ENCODE peak calls at places on chromosomes 4 and X, in six cellular contexts. One of them, this sample, is unnamed. For H3K27me3, the result is how much of the 10 kb centered on the place peaks cover.

GRCh38 chrX:44228621-44229020 is 114.9 kb downstream of the EFHC2 start:
- DNase-seq in K562: no peak
- DNase-seq in H9: no peak
- DNase-seq in HCT116: no peak
- DNase-seq in neural progenitor cell: no peak
- DNase-seq in IMR-90: no peak
- DNase-seq in this sample: no peak

GRCh38 chr4:94506822-94507221 is 55.1 kb downstream of the PDLIM5 start:
- DNase-seq in K562: no peak
- DNase-seq in H9: no peak
- DNase-seq in HCT116: no peak
- DNase-seq in neural progenitor cell: no peak
- DNase-seq in IMR-90: no peak
- DNase-seq in this sample: no peak

GRCh38 chrX:78964598-78964997 is 19.4 kb downstream of the P2RY10 start:
- DNase-seq in K562: no peak
- DNase-seq in H9: no peak
- DNase-seq in HCT116: no peak
- DNase-seq in neural progenitor cell: no peak
- DNase-seq in IMR-90: no peak
- DNase-seq in this sample: no peak

GRCh38 chrX:154775611-154776349 is 13.1 kb downstream of the DKC1 start:
- DNase-seq in K562: no peak
- DNase-seq in H9: no peak
- DNase-seq in HCT116: no peak
- DNase-seq in neural progenitor cell: no peak
- DNase-seq in IMR-90: peak
- DNase-seq in this sample: peak

GRCh38 chr4:95693594-95693993 is 144.8 kb upstream of the UNC5C start:
- DNase-seq in K562: no peak
- DNase-seq in H9: peak
- DNase-seq in HCT116: peak
- DNase-seq in neural progenitor cell: peak
- DNase-seq in IMR-90: peak
- DNase-seq in this sample: peak

GRCh38 chr4:169594560-169595195 is 17.7 kb downstream of the NEK1 start:
- DNase-seq in K562: no peak
- DNase-seq in H9: no peak
- DNase-seq in HCT116: no peak
- DNase-seq in neural progenitor cell: no peak
- DNase-seq in IMR-90: no peak
- DNase-seq in this sample: no peak

GRCh38 chrX:134365923-134366322 is 94.0 kb upstream of the HPRT1 start:
- DNase-seq in K562: no peak
- DNase-seq in H9: no peak
- DNase-seq in HCT116: no peak
- DNase-seq in neural progenitor cell: no peak
- DNase-seq in IMR-90: no peak
- DNase-seq in this sample: no peak

GRCh38 chrX:12497832-12498591 is 293.2 kb upstream of the PRPS2 start:
- DNase-seq in K562: peak
- DNase-seq in H9: peak
- DNase-seq in HCT116: no peak
- DNase-seq in neural progenitor cell: peak
- DNase-seq in IMR-90: no peak
- DNase-seq in this sample: no peak

GRCh38 chr4:128355301-128355700 is 67.7 kb upstream of the PGRMC2 start:
- DNase-seq in K562: peak
- DNase-seq in H9: no peak
- DNase-seq in HCT116: no peak
- DNase-seq in neural progenitor cell: no peak
- DNase-seq in IMR-90: no peak
- DNase-seq in this sample: no peak

GRCh38 chrX:137565318-137565904 is 516 bp upstream of the ZIC3 start:
- DNase-seq in K562: no peak
- DNase-seq in H9: no peak
- DNase-seq in HCT116: no peak
- DNase-seq in neural progenitor cell: peak
- DNase-seq in IMR-90: no peak
- DNase-seq in this sample: no peak

GRCh38 chrX:112628288-112628687 is 51.5 kb downstream of the LHFPL1 start:
- DNase-seq in K562: no peak
- DNase-seq in H9: no peak
- DNase-seq in HCT116: no peak
- DNase-seq in neural progenitor cell: no peak
- DNase-seq in IMR-90: no peak
- DNase-seq in this sample: no peak

GRCh38 chr4:175252642-175253041 is 334.5 kb downstream of the ADAM29 start:
- DNase-seq in K562: no peak
- DNase-seq in H9: peak
- DNase-seq in HCT116: no peak
- DNase-seq in neural progenitor cell: no peak
- DNase-seq in IMR-90: no peak
- DNase-seq in this sample: no peak

GRCh38 chr4:11297201-11297600 is 131.5 kb downstream of the HS3ST1 start:
- DNase-seq in K562: no peak
- DNase-seq in H9: no peak
- DNase-seq in HCT116: peak
- DNase-seq in neural progenitor cell: no peak
- DNase-seq in IMR-90: no peak
- DNase-seq in this sample: no peak

GRCh38 chr4:15888515-15888914 is 50.0 kb downstream of the FGFBP1 start:
- DNase-seq in K562: no peak
- DNase-seq in H9: no peak
- DNase-seq in HCT116: no peak
- DNase-seq in neural progenitor cell: no peak
- DNase-seq in IMR-90: peak
- DNase-seq in this sample: no peak

GRCh38 chrX:50072110-50072509 is 128.7 kb downstream of the AKAP4 start:
- DNase-seq in K562: no peak
- DNase-seq in H9: no peak
- DNase-seq in HCT116: no peak
- DNase-seq in neural progenitor cell: no peak
- DNase-seq in IMR-90: no peak
- DNase-seq in this sample: no peak

GRCh38 chr4:54800831-54801530 is 143.2 kb downstream of the KIT start:
- DNase-seq in K562: no peak
- DNase-seq in H9: no peak
- DNase-seq in HCT116: no peak
- DNase-seq in neural progenitor cell: no peak
- DNase-seq in IMR-90: no peak
- DNase-seq in this sample: peak

GRCh38 chrX:66654411-66654810 is 15.5 kb upstream of the EDA2R start:
- DNase-seq in K562: no peak
- DNase-seq in H9: no peak
- DNase-seq in HCT116: no peak
- DNase-seq in neural progenitor cell: no peak
- DNase-seq in IMR-90: no peak
- DNase-seq in this sample: no peak

GRCh38 chr4:87832669-87833068 is at the start of gene MEPE:
- DNase-seq in K562: no peak
- DNase-seq in H9: no peak
- DNase-seq in HCT116: no peak
- DNase-seq in neural progenitor cell: no peak
- DNase-seq in IMR-90: no peak
- DNase-seq in this sample: no peak

GRCh38 chr4:78222575-78223186 is 165.6 kb downstream of the FRAS1 start:
- DNase-seq in K562: no peak
- DNase-seq in H9: peak
- DNase-seq in HCT116: no peak
- DNase-seq in neural progenitor cell: peak
- DNase-seq in IMR-90: no peak
- DNase-seq in this sample: no peak

DNA sequence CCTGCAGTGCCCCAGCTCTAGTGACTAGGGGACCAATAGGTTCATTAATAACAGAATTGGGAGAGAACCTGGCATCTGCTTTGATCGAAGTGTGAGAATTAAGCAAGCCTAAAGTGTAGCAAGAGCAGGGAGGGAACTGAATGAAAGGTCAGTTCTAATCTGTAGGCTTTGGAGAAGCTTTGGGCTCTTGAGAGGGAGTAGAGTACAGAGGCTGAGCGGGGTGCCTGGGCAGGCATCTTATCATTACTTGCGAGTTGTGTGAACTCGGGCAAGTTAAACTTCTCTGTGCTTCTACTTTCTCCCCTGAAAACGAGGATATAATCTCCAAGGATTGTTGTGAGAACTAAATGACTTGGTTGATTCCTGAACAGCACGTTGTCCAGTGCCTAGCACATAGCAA is 906 bp upstream of the PARM1 start:
- DNase-seq in K562: no peak
- DNase-seq in H9: no peak
- DNase-seq in HCT116: no peak
- DNase-seq in neural progenitor cell: no peak
- DNase-seq in IMR-90: no peak
- DNase-seq in this sample: no peak
- H3K27me3 ChIP-seq in K562: under half
- H3K27me3 ChIP-seq in H9: under half
- H3K27me3 ChIP-seq in HCT116: under half
- H3K27me3 ChIP-seq in neural progenitor cell: under half
- H3K27me3 ChIP-seq in IMR-90: under half
- H3K27me3 ChIP-seq in this sample: under half

GRCh38 chr4:8164687-8165086 is 6.1 kb upstream of the ABLIM2 start:
- DNase-seq in K562: no peak
- DNase-seq in H9: no peak
- DNase-seq in HCT116: no peak
- DNase-seq in neural progenitor cell: no peak
- DNase-seq in IMR-90: no peak
- DNase-seq in this sample: no peak

GRCh38 chr4:8162625-8163024 is 4.0 kb upstream of the ABLIM2 start:
- DNase-seq in K562: no peak
- DNase-seq in H9: no peak
- DNase-seq in HCT116: no peak
- DNase-seq in neural progenitor cell: no peak
- DNase-seq in IMR-90: no peak
- DNase-seq in this sample: no peak

GRCh38 chr4:8164194-8164565 is 5.6 kb upstream of the ABLIM2 start:
- DNase-seq in K562: no peak
- DNase-seq in H9: no peak
- DNase-seq in HCT116: no peak
- DNase-seq in neural progenitor cell: no peak
- DNase-seq in IMR-90: no peak
- DNase-seq in this sample: peak

GRCh38 chr4:8163026-8163425 is 4.4 kb upstream of the ABLIM2 start:
- DNase-seq in K562: no peak
- DNase-seq in H9: no peak
- DNase-seq in HCT116: no peak
- DNase-seq in neural progenitor cell: no peak
- DNase-seq in IMR-90: no peak
- DNase-seq in this sample: no peak

DNA sequence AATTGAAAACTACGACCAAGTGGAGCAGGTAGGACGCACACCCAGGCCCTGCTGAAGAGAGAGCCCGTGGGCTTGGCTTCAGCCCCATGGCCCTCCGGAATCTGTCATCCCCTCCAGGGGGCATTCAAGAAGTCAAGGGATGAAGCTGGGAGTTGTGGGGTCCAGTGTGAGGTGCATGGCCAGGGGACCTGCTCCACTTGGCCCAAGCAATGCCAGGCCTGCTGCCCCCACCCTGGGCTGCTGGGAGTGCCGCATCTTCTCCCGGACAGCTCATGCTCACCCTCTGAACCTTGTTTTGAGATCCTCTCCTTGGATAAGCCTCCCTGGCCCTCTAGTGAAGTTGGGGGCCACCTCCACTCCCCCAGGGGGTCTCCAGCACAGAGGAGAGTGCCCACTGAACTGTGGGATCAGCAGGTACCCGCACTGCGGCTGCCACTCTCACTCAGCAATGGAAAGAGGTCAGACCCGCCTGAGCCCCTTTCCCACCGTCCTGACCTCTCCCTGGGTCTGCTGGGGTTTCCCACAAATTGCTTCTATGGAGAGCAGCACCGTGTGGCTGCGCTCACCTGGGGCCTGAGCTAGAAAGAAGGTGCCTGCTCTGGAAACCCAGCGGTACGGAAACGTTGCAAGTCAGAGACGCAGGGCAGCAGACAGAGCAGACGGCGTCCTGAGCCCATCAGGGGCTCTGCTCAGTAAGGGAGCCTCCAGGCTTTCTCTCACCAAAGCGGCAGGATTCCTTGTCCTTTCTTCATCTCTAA is 5.0 kb upstream of the ABLIM2 start:
- DNase-seq in K562: no peak
- DNase-seq in H9: no peak
- DNase-seq in HCT116: no peak
- DNase-seq in neural progenitor cell: no peak
- DNase-seq in IMR-90: no peak
- DNase-seq in this sample: peak
- H3K9ac ChIP-seq in K562: no peak
- H3K9ac ChIP-seq in H9: no peak
- H3K9ac ChIP-seq in HCT116: no peak
- H3K9ac ChIP-seq in neural progenitor cell: no peak
- H3K9ac ChIP-seq in IMR-90: no peak
- H3K9ac ChIP-seq in this sample: peak

GRCh38 chr4:188960411-188961093 is 821.3 kb downstream of the TRIML1 start:
- DNase-seq in K562: no peak
- DNase-seq in H9: no peak
- DNase-seq in HCT116: no peak
- DNase-seq in neural progenitor cell: no peak
- DNase-seq in IMR-90: peak
- DNase-seq in this sample: no peak
- TF ChIP-seq CTCF in K562: no peak
- TF ChIP-seq CTCF in H9: no peak
- TF ChIP-seq CTCF in HCT116: no peak
- TF ChIP-seq CTCF in neural progenitor cell: no peak
- TF ChIP-seq CTCF in IMR-90: no peak
- TF ChIP-seq CTCF in this sample: no peak

GRCh38 chrX:25601323-25601722 is 536.8 kb upstream of the MAGEB18 start:
- DNase-seq in K562: no peak
- DNase-seq in H9: no peak
- DNase-seq in HCT116: no peak
- DNase-seq in neural progenitor cell: no peak
- DNase-seq in IMR-90: no peak
- DNase-seq in this sample: no peak

GRCh38 chrX:25600776-25601175 is 537.4 kb upstream of the MAGEB18 start:
- DNase-seq in K562: no peak
- DNase-seq in H9: no peak
- DNase-seq in HCT116: no peak
- DNase-seq in neural progenitor cell: no peak
- DNase-seq in IMR-90: peak
- DNase-seq in this sample: no peak

GRCh38 chrX:25599061-25599460 is 539.1 kb upstream of the MAGEB18 start:
- DNase-seq in K562: no peak
- DNase-seq in H9: no peak
- DNase-seq in HCT116: no peak
- DNase-seq in neural progenitor cell: no peak
- DNase-seq in IMR-90: no peak
- DNase-seq in this sample: no peak

GRCh38 chrX:25596881-25597280 is 541.3 kb upstream of the MAGEB18 start:
- DNase-seq in K562: no peak
- DNase-seq in H9: no peak
- DNase-seq in HCT116: no peak
- DNase-seq in neural progenitor cell: no peak
- DNase-seq in IMR-90: no peak
- DNase-seq in this sample: no peak

DNA sequence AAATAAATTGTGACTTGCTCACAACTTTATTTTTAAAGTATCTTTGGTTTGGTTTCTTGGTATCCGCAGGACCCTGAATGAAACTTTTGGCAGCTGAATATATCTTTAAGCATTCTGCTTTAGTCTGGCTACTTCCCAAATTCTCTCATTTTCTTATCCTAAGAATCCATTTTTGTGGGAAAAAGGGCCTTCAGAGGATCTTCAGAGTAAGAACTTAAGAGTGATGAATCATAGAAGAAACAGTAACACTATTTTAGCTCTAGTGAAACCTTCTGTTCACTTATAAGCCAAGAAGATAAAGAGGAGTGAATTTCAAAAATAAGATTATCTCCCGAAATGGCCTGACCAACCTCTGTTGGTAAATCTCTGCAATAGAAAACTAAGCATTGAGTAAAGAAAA is 540.6 kb upstream of the MAGEB18 start:
- DNase-seq in K562: no peak
- DNase-seq in H9: no peak
- DNase-seq in HCT116: no peak
- DNase-seq in neural progenitor cell: no peak
- DNase-seq in IMR-90: no peak
- DNase-seq in this sample: no peak
- H3K27me3 ChIP-seq in K562: under half
- H3K27me3 ChIP-seq in H9: under half
- H3K27me3 ChIP-seq in HCT116: under half
- H3K27me3 ChIP-seq in neural progenitor cell: under half
- H3K27me3 ChIP-seq in IMR-90: under half
- H3K27me3 ChIP-seq in this sample: under half

This sample was measured in MM.1S.